ENCODE peak calls at places on chromosomes 7 and 10, in eight cellular contexts. W, D, F, Y, R, V, H and I are unnamed samples.
A peak's percentile ranks its signal among the peaks of the same experiment; 100 is the strongest.

GRCh38 chr10:5557040-5557721 is 32.4 kb downstream of the CALML3 start:
- DNase-seq in W (no peak), D (no peak), F (no peak), Y (no peak), R (no peak), V (no peak), H (peak; percentile 73), I (no peak)

GRCh38 chr10:27663611-27664010 is 82.0 kb downstream of the MKX start:
- DNase-seq in W (no peak), D (no peak), F (no peak), Y (no peak), R (no peak), V (no peak), H (no peak), I (no peak)

GRCh38 chr7:37960483-37960882 is 40.0 kb downstream of the EPDR1 start:
- DNase-seq in W (no peak), D (no peak), F (no peak), Y (no peak), R (no peak), V (no peak), H (no peak), I (no peak)

GRCh38 chr10:62618576-62619408 is 185.7 kb upstream of the ADO start:
- DNase-seq in W (no peak), D (no peak), F (peak; percentile 85), Y (no peak), R (no peak), V (no peak), H (peak; percentile 94), I (no peak)

GRCh38 chr7:50369408-50370026 is 65.0 kb downstream of the IKZF1 start:
- DNase-seq in W (peak; percentile 28), D (peak; percentile 29), F (peak; percentile 90), Y (peak; percentile 58), R (peak; percentile 31), V (peak; percentile 39), H (no peak), I (peak; percentile 51)

GRCh38 chr10:58615237-58615935 is 102.7 kb downstream of the BICC1 start:
- DNase-seq in W (no peak), D (no peak), F (no peak), Y (no peak), R (no peak), V (no peak), H (no peak), I (no peak)

GRCh38 chr10:3145366-3145765 is 27.2 kb downstream of the PITRM1 start:
- DNase-seq in W (no peak), D (no peak), F (no peak), Y (no peak), R (no peak), V (no peak), H (no peak), I (no peak)

GRCh38 chr10:51683031-51683830 is 16.2 kb downstream of the CSTF2T start:
- DNase-seq in W (no peak), D (no peak), F (no peak), Y (no peak), R (no peak), V (no peak), H (no peak), I (no peak)

GRCh38 chr7:44158060-44158872 is 17.1 kb upstream of the MYL7 start:
- DNase-seq in W (no peak), D (peak; percentile 46), F (no peak), Y (no peak), R (no peak), V (no peak), H (peak; percentile 65), I (no peak)